ENCODE peak calls at places on chromosomes 1 and 21, in eight cellular contexts. One of them, this sample, is unnamed.

GRCh38 chr1:62144238-62144831 is 50.3 kb upstream of the L1TD1 start:
- DNase-seq in testis: peak
- DNase-seq in fibroblast of villous mesenchyme: peak
- DNase-seq in pancreas: no peak
- DNase-seq in CD8-positive, alpha-beta T cell: peak
- DNase-seq in colonic mucosa: peak
- DNase-seq in GM12878: no peak
- DNase-seq in cardiac muscle cell: peak
- DNase-seq in this sample: peak

GRCh38 chr21:32007461-32007860 is 134.6 kb downstream of the HUNK start:
- DNase-seq in testis: no peak
- DNase-seq in fibroblast of villous mesenchyme: no peak
- DNase-seq in pancreas: no peak
- DNase-seq in CD8-positive, alpha-beta T cell: no peak
- DNase-seq in colonic mucosa: no peak
- DNase-seq in GM12878: no peak
- DNase-seq in cardiac muscle cell: no peak
- DNase-seq in this sample: no peak

GRCh38 chr1:226973898-226974543 is 33.9 kb downstream of the COQ8A start:
- DNase-seq in testis: peak
- DNase-seq in fibroblast of villous mesenchyme: peak
- DNase-seq in pancreas: peak
- DNase-seq in CD8-positive, alpha-beta T cell: no peak
- DNase-seq in colonic mucosa: peak
- DNase-seq in GM12878: no peak
- DNase-seq in cardiac muscle cell: no peak
- DNase-seq in this sample: peak

GRCh38 chr1:20187813-20188454 is 1.6 kb upstream of the PLA2G2C start:
- DNase-seq in testis: no peak
- DNase-seq in fibroblast of villous mesenchyme: no peak
- DNase-seq in pancreas: no peak
- DNase-seq in CD8-positive, alpha-beta T cell: no peak
- DNase-seq in colonic mucosa: no peak
- DNase-seq in GM12878: no peak
- DNase-seq in cardiac muscle cell: no peak
- DNase-seq in this sample: no peak

GRCh38 chr1:167135281-167135840 is 41.5 kb downstream of the STYXL2 start:
- DNase-seq in testis: no peak
- DNase-seq in fibroblast of villous mesenchyme: no peak
- DNase-seq in pancreas: no peak
- DNase-seq in CD8-positive, alpha-beta T cell: no peak
- DNase-seq in colonic mucosa: no peak
- DNase-seq in GM12878: no peak
- DNase-seq in cardiac muscle cell: no peak
- DNase-seq in this sample: no peak

GRCh38 chr1:161805399-161806197 is 39.5 kb downstream of the ATF6 start:
- DNase-seq in testis: no peak
- DNase-seq in fibroblast of villous mesenchyme: peak
- DNase-seq in pancreas: no peak
- DNase-seq in CD8-positive, alpha-beta T cell: no peak
- DNase-seq in colonic mucosa: no peak
- DNase-seq in GM12878: no peak
- DNase-seq in cardiac muscle cell: no peak
- DNase-seq in this sample: no peak

GRCh38 chr1:1752671-1753606 is 25.3 kb downstream of the NADK start:
- DNase-seq in testis: no peak
- DNase-seq in fibroblast of villous mesenchyme: no peak
- DNase-seq in pancreas: peak
- DNase-seq in CD8-positive, alpha-beta T cell: no peak
- DNase-seq in colonic mucosa: no peak
- DNase-seq in GM12878: no peak
- DNase-seq in cardiac muscle cell: no peak
- DNase-seq in this sample: no peak

GRCh38 chr1:109478806-109479205 is 4.9 kb upstream of the ATXN7L2 start:
- DNase-seq in testis: peak
- DNase-seq in fibroblast of villous mesenchyme: no peak
- DNase-seq in pancreas: no peak
- DNase-seq in CD8-positive, alpha-beta T cell: peak
- DNase-seq in colonic mucosa: peak
- DNase-seq in GM12878: no peak
- DNase-seq in cardiac muscle cell: peak
- DNase-seq in this sample: no peak

GRCh38 chr1:71081697-71082080 is 854 bp upstream of the ZRANB2 start:
- DNase-seq in testis: peak
- DNase-seq in fibroblast of villous mesenchyme: peak
- DNase-seq in pancreas: peak
- DNase-seq in CD8-positive, alpha-beta T cell: peak
- DNase-seq in colonic mucosa: no peak
- DNase-seq in GM12878: no peak
- DNase-seq in cardiac muscle cell: peak
- DNase-seq in this sample: no peak

GRCh38 chr1:199264283-199264682 is 625.4 kb downstream of the PTPRC start:
- DNase-seq in testis: no peak
- DNase-seq in fibroblast of villous mesenchyme: no peak
- DNase-seq in pancreas: no peak
- DNase-seq in CD8-positive, alpha-beta T cell: no peak
- DNase-seq in colonic mucosa: no peak
- DNase-seq in GM12878: no peak
- DNase-seq in cardiac muscle cell: no peak
- DNase-seq in this sample: no peak

GRCh38 chr1:91736999-91737615 is 148.8 kb downstream of the TGFBR3 start:
- DNase-seq in testis: no peak
- DNase-seq in fibroblast of villous mesenchyme: peak
- DNase-seq in pancreas: no peak
- DNase-seq in CD8-positive, alpha-beta T cell: no peak
- DNase-seq in colonic mucosa: no peak
- DNase-seq in GM12878: no peak
- DNase-seq in cardiac muscle cell: peak
- DNase-seq in this sample: peak

DNA sequence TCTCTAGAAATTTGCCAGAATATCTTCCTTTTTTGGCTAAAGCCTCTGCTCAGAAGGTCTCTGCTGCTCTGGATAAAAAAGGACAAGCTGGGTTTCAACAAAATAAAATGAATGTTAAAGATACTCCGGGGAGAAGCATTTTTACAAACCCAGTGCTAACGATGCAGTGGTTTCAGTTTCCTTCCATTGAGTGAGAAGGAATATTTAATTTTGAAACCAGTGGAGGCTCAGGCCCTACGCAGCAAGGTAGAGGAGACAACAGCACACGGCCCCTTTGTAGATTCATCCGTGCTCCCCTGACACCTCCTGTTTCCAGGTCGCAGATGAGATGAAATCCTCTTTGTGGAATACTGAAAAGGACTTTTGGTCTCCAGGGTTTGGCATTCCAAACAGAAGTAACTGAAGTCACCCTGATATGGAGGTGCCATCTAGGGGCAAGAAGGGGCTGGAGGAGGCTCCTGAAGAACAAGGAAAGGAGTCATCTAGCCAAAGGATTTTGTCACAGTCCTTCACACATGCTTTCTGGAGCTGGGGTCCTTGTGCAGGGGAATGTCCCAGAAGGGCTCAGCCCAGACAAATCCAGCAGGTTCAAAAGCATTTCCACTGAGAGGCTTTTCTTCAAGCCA is 65.7 kb upstream of the SYT6 start:
- DNase-seq in testis: no peak
- DNase-seq in fibroblast of villous mesenchyme: peak
- DNase-seq in pancreas: no peak
- DNase-seq in CD8-positive, alpha-beta T cell: no peak
- DNase-seq in colonic mucosa: no peak
- DNase-seq in GM12878: no peak
- DNase-seq in cardiac muscle cell: peak
- DNase-seq in this sample: peak
- H3K4me3 ChIP-seq in testis: no peak
- H3K4me3 ChIP-seq in fibroblast of villous mesenchyme: peak
- H3K4me3 ChIP-seq in pancreas: no peak
- H3K4me3 ChIP-seq in CD8-positive, alpha-beta T cell: no peak
- H3K4me3 ChIP-seq in colonic mucosa: no peak
- H3K4me3 ChIP-seq in GM12878: no peak
- H3K4me3 ChIP-seq in cardiac muscle cell: no peak
- H3K4me3 ChIP-seq in this sample: no peak

GRCh38 chr1:58154256-58154655 is 392.3 kb downstream of the OMA1 start:
- DNase-seq in testis: no peak
- DNase-seq in fibroblast of villous mesenchyme: no peak
- DNase-seq in pancreas: no peak
- DNase-seq in CD8-positive, alpha-beta T cell: no peak
- DNase-seq in colonic mucosa: no peak
- DNase-seq in GM12878: no peak
- DNase-seq in cardiac muscle cell: no peak
- DNase-seq in this sample: no peak

GRCh38 chr1:58157281-58157680 is 389.2 kb downstream of the OMA1 start:
- DNase-seq in testis: no peak
- DNase-seq in fibroblast of villous mesenchyme: no peak
- DNase-seq in pancreas: no peak
- DNase-seq in CD8-positive, alpha-beta T cell: no peak
- DNase-seq in colonic mucosa: no peak
- DNase-seq in GM12878: no peak
- DNase-seq in cardiac muscle cell: no peak
- DNase-seq in this sample: no peak

GRCh38 chr1:58156801-58157200 is 389.7 kb downstream of the OMA1 start:
- DNase-seq in testis: no peak
- DNase-seq in fibroblast of villous mesenchyme: no peak
- DNase-seq in pancreas: no peak
- DNase-seq in CD8-positive, alpha-beta T cell: no peak
- DNase-seq in colonic mucosa: no peak
- DNase-seq in GM12878: no peak
- DNase-seq in cardiac muscle cell: no peak
- DNase-seq in this sample: no peak

GRCh38 chr1:58156124-58156468 is 390.4 kb downstream of the OMA1 start:
- DNase-seq in testis: no peak
- DNase-seq in fibroblast of villous mesenchyme: no peak
- DNase-seq in pancreas: no peak
- DNase-seq in CD8-positive, alpha-beta T cell: no peak
- DNase-seq in colonic mucosa: no peak
- DNase-seq in GM12878: peak
- DNase-seq in cardiac muscle cell: no peak
- DNase-seq in this sample: no peak

DNA sequence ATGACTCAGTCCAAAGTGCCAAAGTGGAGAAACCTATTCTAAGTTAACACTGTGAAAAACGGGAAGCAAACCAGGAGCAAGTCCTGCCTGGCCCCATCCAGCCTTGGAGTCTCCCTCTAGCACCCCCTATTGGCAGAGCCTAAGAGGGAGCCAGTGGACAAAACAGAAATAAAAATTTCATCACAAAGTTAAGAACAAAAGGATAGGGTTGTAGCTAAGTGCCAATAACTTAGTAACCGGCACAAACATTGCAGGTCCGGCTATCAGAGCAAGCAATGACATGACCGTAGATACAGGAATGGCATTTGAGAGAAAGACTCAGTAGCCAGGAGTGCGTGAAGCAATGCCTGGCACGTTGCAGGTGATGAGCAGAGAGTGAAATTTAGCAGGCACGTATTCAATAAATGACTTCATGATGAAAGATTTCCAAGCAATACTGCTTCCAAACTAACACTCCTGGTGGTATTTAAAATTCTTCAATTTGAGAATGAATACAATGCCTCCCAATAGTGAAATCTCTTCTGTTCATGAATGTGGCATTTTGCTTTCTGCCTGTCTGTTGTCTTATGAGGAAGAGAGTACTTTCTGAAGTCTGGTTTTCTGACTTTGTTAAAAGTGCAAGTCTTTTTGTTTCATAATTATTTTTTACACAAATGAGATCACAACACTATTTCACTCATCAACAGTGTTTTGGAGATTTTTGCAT is 391.0 kb downstream of the OMA1 start:
- DNase-seq in testis: peak
- DNase-seq in fibroblast of villous mesenchyme: no peak
- DNase-seq in pancreas: no peak
- DNase-seq in CD8-positive, alpha-beta T cell: no peak
- DNase-seq in colonic mucosa: no peak
- DNase-seq in GM12878: no peak
- DNase-seq in cardiac muscle cell: peak
- DNase-seq in this sample: peak
- TF ChIP-seq CTCF in testis: no peak
- TF ChIP-seq CTCF in fibroblast of villous mesenchyme: peak
- TF ChIP-seq CTCF in pancreas: no peak
- TF ChIP-seq CTCF in CD8-positive, alpha-beta T cell: no peak
- TF ChIP-seq CTCF in colonic mucosa: peak
- TF ChIP-seq CTCF in GM12878: peak
- TF ChIP-seq CTCF in cardiac muscle cell: peak
- TF ChIP-seq CTCF in this sample: no peak

DNA sequence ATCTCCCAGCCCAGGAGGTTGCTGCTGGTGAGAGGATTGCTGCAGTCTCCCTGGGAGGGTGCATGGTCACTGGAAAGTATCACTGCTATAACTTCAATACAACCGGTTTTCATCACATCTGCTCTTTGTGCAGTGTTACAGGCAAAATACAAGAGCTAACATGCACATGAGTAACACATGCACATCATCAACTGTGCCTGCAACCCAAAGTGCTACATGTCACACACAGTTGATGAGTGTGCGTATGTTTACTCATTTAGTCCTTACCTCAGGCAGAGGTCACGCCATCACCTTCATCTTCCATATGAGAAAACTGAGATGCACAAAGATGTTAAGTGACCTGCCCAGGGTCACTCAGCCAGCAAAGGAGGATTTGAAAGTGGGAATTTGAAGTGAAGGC is 277.7 kb downstream of the FAM72C start:
- DNase-seq in testis: no peak
- DNase-seq in fibroblast of villous mesenchyme: no peak
- DNase-seq in pancreas: no peak
- DNase-seq in CD8-positive, alpha-beta T cell: no peak
- DNase-seq in colonic mucosa: no peak
- DNase-seq in GM12878: no peak
- DNase-seq in cardiac muscle cell: no peak
- DNase-seq in this sample: no peak
- H3K4me3 ChIP-seq in testis: no peak
- H3K4me3 ChIP-seq in fibroblast of villous mesenchyme: no peak
- H3K4me3 ChIP-seq in pancreas: no peak
- H3K4me3 ChIP-seq in CD8-positive, alpha-beta T cell: no peak
- H3K4me3 ChIP-seq in colonic mucosa: no peak
- H3K4me3 ChIP-seq in GM12878: no peak
- H3K4me3 ChIP-seq in cardiac muscle cell: no peak
- H3K4me3 ChIP-seq in this sample: no peak

GRCh38 chr1:15847893-15848142 is 311 bp downstream of the SPEN start:
- DNase-seq in testis: no peak
- DNase-seq in fibroblast of villous mesenchyme: no peak
- DNase-seq in pancreas: no peak
- DNase-seq in CD8-positive, alpha-beta T cell: no peak
- DNase-seq in colonic mucosa: no peak
- DNase-seq in GM12878: no peak
- DNase-seq in cardiac muscle cell: no peak
- DNase-seq in this sample: no peak

GRCh38 chr1:15849775-15850449 is 2.4 kb downstream of the SPEN start:
- DNase-seq in testis: peak
- DNase-seq in fibroblast of villous mesenchyme: peak
- DNase-seq in pancreas: no peak
- DNase-seq in CD8-positive, alpha-beta T cell: peak
- DNase-seq in colonic mucosa: peak
- DNase-seq in GM12878: no peak
- DNase-seq in cardiac muscle cell: peak
- DNase-seq in this sample: peak

GRCh38 chr1:15850450-15851079 is 3.1 kb downstream of the SPEN start:
- DNase-seq in testis: peak
- DNase-seq in fibroblast of villous mesenchyme: peak
- DNase-seq in pancreas: no peak
- DNase-seq in CD8-positive, alpha-beta T cell: no peak
- DNase-seq in colonic mucosa: no peak
- DNase-seq in GM12878: no peak
- DNase-seq in cardiac muscle cell: no peak
- DNase-seq in this sample: no peak

GRCh38 chr1:15848143-15848928 is 829 bp downstream of the SPEN start:
- DNase-seq in testis: peak
- DNase-seq in fibroblast of villous mesenchyme: peak
- DNase-seq in pancreas: peak
- DNase-seq in CD8-positive, alpha-beta T cell: peak
- DNase-seq in colonic mucosa: peak
- DNase-seq in GM12878: no peak
- DNase-seq in cardiac muscle cell: peak
- DNase-seq in this sample: peak

GRCh38 chr1:15848929-15849774 is 1.6 kb downstream of the SPEN start:
- DNase-seq in testis: peak
- DNase-seq in fibroblast of villous mesenchyme: peak
- DNase-seq in pancreas: peak
- DNase-seq in CD8-positive, alpha-beta T cell: peak
- DNase-seq in colonic mucosa: peak
- DNase-seq in GM12878: no peak
- DNase-seq in cardiac muscle cell: peak
- DNase-seq in this sample: peak
- TF ChIP-seq CTCF in testis: no peak
- TF ChIP-seq CTCF in fibroblast of villous mesenchyme: no peak
- TF ChIP-seq CTCF in pancreas: no peak
- TF ChIP-seq CTCF in CD8-positive, alpha-beta T cell: no peak
- TF ChIP-seq CTCF in colonic mucosa: no peak
- TF ChIP-seq CTCF in GM12878: no peak
- TF ChIP-seq CTCF in cardiac muscle cell: no peak
- TF ChIP-seq CTCF in this sample: no peak

This sample was measured in cardiac fibroblast.